ENCODE peak calls at places on chromosomes 12 and 14, in seven cellular contexts. E, Z, T, J, V, H and P are unnamed samples.

GRCh38 chr14:51228890-51229289 is 11.2 kb upstream of the TMX1 start:
- DNase-seq in E (no peak), Z (no peak), T (no peak), V (no peak), J (no peak), H (no peak), P (no peak)

GRCh38 chr12:56362130-56363059 is at the start of gene APOF:
- DNase-seq in E (no peak), Z (no peak), T (no peak), V (no peak), H (no peak), J (no peak), P (no peak)

GRCh38 chr14:65850429-65851145 is 438.1 kb downstream of the FUT8 start:
- DNase-seq in H (no peak), T (no peak), J (no peak), V (no peak), E (no peak), Z (no peak), P (no peak)

GRCh38 chr14:99860219-99860618 is 67.0 kb downstream of the EML1 start:
- DNase-seq in Z (no peak), H (no peak), V (no peak), E (no peak), T (no peak), J (no peak), P (no peak)

GRCh38 chr12:124565071-124565491 is 2.3 kb downstream of the NCOR2 start:
- DNase-seq in E (no peak), Z (no peak), H (peak; percentile 53), J (peak; percentile 49), V (peak; percentile 36), T (no peak), P (peak; percentile 73)

GRCh38 chr12:82862069-82862841 is 175.5 kb downstream of the TMTC2 start:
- DNase-seq in V (no peak), J (no peak), E (no peak), H (no peak), Z (peak; percentile 5), T (no peak), P (no peak)

GRCh38 chr14:100219126-100219785 is 19.7 kb upstream of the YY1 start:
- DNase-seq in J (no peak), E (no peak), T (no peak), V (no peak), H (peak; percentile 10), Z (no peak), P (no peak)

GRCh38 chr12:19744760-19745218 is 305.5 kb downstream of the AEBP2 start:
- DNase-seq in Z (peak; percentile 87), E (peak; percentile 23), V (no peak), T (no peak), J (no peak), H (no peak), P (no peak)

GRCh38 chr12:96719671-96720362 is 187.2 kb upstream of the NEDD1 start:
- DNase-seq in Z (peak; percentile 45), T (no peak), J (no peak), H (no peak), V (no peak), E (peak; percentile 4), P (no peak)

GRCh38 chr12:108589028-108589839 is 8.7 kb downstream of the TMEM119 start:
- DNase-seq in E (no peak), V (no peak), H (peak; percentile 73), Z (no peak), J (peak; percentile 37), T (no peak), P (peak; percentile 73)

GRCh38 chr12:6607751-6608591 is 792 bp upstream of the CHD4 start:
- DNase-seq in Z (peak; percentile 52), H (no peak), J (no peak), T (peak; percentile 60), V (no peak), E (peak; percentile 71), P (no peak)

GRCh38 chr14:63956326-63956725 is 103.5 kb downstream of the SYNE2 start:
- DNase-seq in V (no peak), J (no peak), E (no peak), T (no peak), Z (no peak), H (no peak), P (no peak)

GRCh38 chr14:66117600-66117999 is 368.6 kb upstream of the CCDC196 start:
- DNase-seq in Z (peak; percentile 32), E (peak; percentile 4), H (no peak), V (no peak), J (no peak), T (no peak), P (no peak)

GRCh38 chr14:45251912-45252311 is 1.1 kb downstream of the MIS18BP1 start:
- DNase-seq in H (no peak), E (no peak), T (no peak), Z (peak; percentile 41), J (no peak), V (no peak), P (no peak)

GRCh38 chr12:124906606-124907261 is 7.7 kb downstream of the UBC start:
- DNase-seq in T (peak; percentile 93), H (no peak), Z (peak; percentile 94), V (peak; percentile 66), J (no peak), E (peak; percentile 70), P (peak; percentile 87)

GRCh38 chr12:32331133-32331532 is 68.2 kb upstream of the FGD4 start:
- DNase-seq in Z (peak; percentile 75), H (no peak), V (no peak), E (peak; percentile 42), J (no peak), T (no peak), P (no peak)

GRCh38 chr14:71668186-71668912 is 263.9 kb upstream of the RGS6 start:
- DNase-seq in J (no peak), Z (peak; percentile 52), E (peak; percentile 56), H (no peak), V (no peak), T (no peak), P (no peak)

GRCh38 chr12:125544979-125545378 is 479.7 kb downstream of the AACS start:
- DNase-seq in Z (no peak), V (no peak), J (no peak), H (no peak), T (no peak), E (no peak), P (no peak)

GRCh38 chr14:59313063-59314018 is 124.9 kb downstream of the DAAM1 start:
- DNase-seq in Z (no peak), J (no peak), V (no peak), H (no peak), E (no peak), T (no peak), P (no peak)
- H3K4me1 ChIP-seq in Z (peaks cover 4% of the 10 kb centered on the region), J (peaks cover 6% of the 10 kb centered on the region), V (peaks cover 11% of the 10 kb centered on the region), H (peaks cover 25% of the 10 kb centered on the region), E (peaks cover 29% of the 10 kb centered on the region), T (peaks cover 41% of the 10 kb centered on the region), P (peaks cover 9% of the 10 kb centered on the region)

GRCh38 chr12:1595026-1595561 is 713 bp upstream of the FBXL14 start:
- DNase-seq in H (no peak), E (no peak), V (no peak), T (peak; percentile 32), Z (peak; percentile 41), J (no peak), P (no peak)

GRCh38 chr12:1594045-1594294 is 411 bp downstream of the FBXL14 start:
- DNase-seq in J (no peak), H (peak; percentile 93), Z (peak; percentile 66), E (no peak), T (no peak), V (peak; percentile 75), P (peak; percentile 85)

GRCh38 chr12:1593232-1594044 is 943 bp downstream of the FBXL14 start:
- DNase-seq in J (peak; percentile 84), Z (peak; percentile 47), V (peak; percentile 44), H (peak; percentile 90), T (peak; percentile 65), E (peak; percentile 52), P (peak; percentile 83)

GRCh38 chr12:1594295-1595025 is at the start of gene FBXL14:
- DNase-seq in T (peak; percentile 95), V (peak; percentile 92), H (peak; percentile 97), J (peak; percentile 91), E (peak; percentile 66), Z (peak; percentile 90), P (peak; percentile 95)

GRCh38 chr12:1595690-1596347 is 1.4 kb upstream of the FBXL14 start:
- DNase-seq in Z (no peak), J (no peak), H (no peak), V (no peak), E (no peak), T (no peak), P (no peak)
- H3K27ac ChIP-seq in Z (peak overlapping the region; percentile 31), J (peak overlapping the region; percentile 96), H (peak overlapping the region; percentile 90), V (peak overlapping the region; percentile 91), E (no peak overlapping the region), T (no peak overlapping the region), P (no peak overlapping the region)

GRCh38 chr14:75981426-75981825 is 369 bp downstream of the TGFB3 start:
- DNase-seq in Z (no peak), E (no peak), J (no peak), V (no peak), T (peak; percentile 32), H (no peak), P (no peak)

GRCh38 chr14:75980856-75981255 is 939 bp downstream of the TGFB3 start:
- DNase-seq in E (no peak), V (peak; percentile 44), Z (no peak), T (no peak), J (no peak), H (peak; percentile 69), P (peak; percentile 79)

GRCh38 chr14:75979071-75979571 is 2.7 kb downstream of the TGFB3 start:
- DNase-seq in H (peak; percentile 69), V (no peak), E (no peak), J (peak; percentile 57), Z (peak; percentile 18), T (peak; percentile 63), P (no peak)

GRCh38 chr14:75978249-75978731 is 3.5 kb downstream of the TGFB3 start:
- DNase-seq in H (peak; percentile 80), J (no peak), E (no peak), Z (no peak), V (no peak), T (no peak), P (no peak)

GRCh38 chr14:75979641-75980422 is 2.0 kb downstream of the TGFB3 start:
- DNase-seq in H (peak; percentile 72), Z (no peak), E (no peak), J (no peak), T (no peak), V (peak; percentile 52), P (peak; percentile 81)
- H3K4me3 ChIP-seq in H (no peak overlapping the region), Z (peak overlapping the region; percentile 78), E (no peak overlapping the region), J (peak overlapping the region; percentile 77), T (no peak overlapping the region), V (peak overlapping the region; percentile 79), P (peak overlapping the region; percentile 84)

GRCh38 chr14:104136472-104137296 is 1.7 kb upstream of the KIF26A start:
- DNase-seq in E (no peak), T (no peak), V (peak; percentile 13), Z (no peak), H (peak; percentile 75), J (peak; percentile 47), P (peak; percentile 68)

GRCh38 chr14:104134061-104134965 is 4.1 kb upstream of the KIF26A start:
- DNase-seq in J (peak; percentile 33), H (peak; percentile 68), T (no peak), Z (no peak), E (no peak), V (peak; percentile 12), P (peak; percentile 73)

GRCh38 chr14:104137297-104138097 is 890 bp upstream of the KIF26A start:
- DNase-seq in E (peak; percentile 34), H (peak; percentile 90), T (peak; percentile 87), Z (peak; percentile 69), J (peak; percentile 81), V (peak; percentile 69), P (peak; percentile 62)

GRCh38 chr14:104135121-104135903 is 3.1 kb upstream of the KIF26A start:
- DNase-seq in V (peak; percentile 13), T (peak; percentile 52), E (no peak), J (peak; percentile 44), Z (peak; percentile 24), H (peak; percentile 79), P (peak; percentile 77)

GRCh38 chr14:104135904-104136471 is 2.4 kb upstream of the KIF26A start:
- DNase-seq in J (peak; percentile 42), Z (no peak), E (no peak), V (peak; percentile 7), H (peak; percentile 56), T (peak; percentile 48), P (peak; percentile 71)
- H3K4me1 ChIP-seq in J (peaks cover 24% of the 10 kb centered on the region), Z (peaks cover 28% of the 10 kb centered on the region), E (peaks cover 10% of the 10 kb centered on the region), V (peaks cover 9% of the 10 kb centered on the region), H (peaks cover 5% of the 10 kb centered on the region), T (peaks cover 12% of the 10 kb centered on the region), P (no peaks in the 10 kb centered on the region)